ENCODE peak calls at places on chromosomes 16 and 17, in four cellular contexts. One of them, this sample, is unnamed.
A peak's percentile ranks its signal among the peaks of the same experiment; 100 is the strongest.

GRCh38 chr17:15321556-15322250 is 19.7 kb downstream of the TEKT3 start:
- DNase-seq in H1: no peak
- DNase-seq in neuronal stem cell: no peak
- DNase-seq in IMR-90: peak; percentile 79
- DNase-seq in this sample: no peak

GRCh38 chr16:67404740-67405226 is 11.5 kb upstream of the TPPP3 start:
- DNase-seq in neuronal stem cell: no peak
- DNase-seq in IMR-90: no peak
- DNase-seq in H1: no peak
- DNase-seq in this sample: no peak

GRCh38 chr16:17380613-17381012 is 90.1 kb downstream of the XYLT1 start:
- DNase-seq in H1: no peak
- DNase-seq in neuronal stem cell: no peak
- DNase-seq in IMR-90: peak; percentile 49
- DNase-seq in this sample: no peak

GRCh38 chr17:1074886-1075665 is 78.1 kb downstream of the TIMM22 start:
- DNase-seq in neuronal stem cell: no peak
- DNase-seq in H1: no peak
- DNase-seq in IMR-90: no peak
- DNase-seq in this sample: no peak

GRCh38 chr17:43823350-43824084 is 9.4 kb downstream of the MPP3 start:
- DNase-seq in IMR-90: no peak
- DNase-seq in H1: no peak
- DNase-seq in neuronal stem cell: no peak
- DNase-seq in this sample: no peak

GRCh38 chr17:17565471-17566365 is 25.8 kb downstream of the PEMT start:
- DNase-seq in neuronal stem cell: no peak
- DNase-seq in IMR-90: no peak
- DNase-seq in H1: no peak
- DNase-seq in this sample: no peak

GRCh38 chr16:77938913-77939312 is 83.4 kb upstream of the CLEC3A start:
- DNase-seq in neuronal stem cell: no peak
- DNase-seq in IMR-90: no peak
- DNase-seq in H1: no peak
- DNase-seq in this sample: no peak

GRCh38 chr17:59378621-59379194 is 47.3 kb downstream of the YPEL2 start:
- DNase-seq in IMR-90: peak; percentile 82
- DNase-seq in H1: no peak
- DNase-seq in neuronal stem cell: no peak
- DNase-seq in this sample: no peak

GRCh38 chr16:50448981-50449380 is 80.2 kb upstream of the BRD7 start:
- DNase-seq in neuronal stem cell: no peak
- DNase-seq in H1: no peak
- DNase-seq in IMR-90: no peak
- DNase-seq in this sample: no peak
- H2BK5ac ChIP-seq in neuronal stem cell: no peak overlapping the region
- H2BK5ac ChIP-seq in H1: peak overlapping the region; percentile 17
- H2BK5ac ChIP-seq in IMR-90: no peak overlapping the region
- H2BK5ac ChIP-seq in this sample: no peak overlapping the region

GRCh38 chr16:15811778-15812750 is 44.8 kb downstream of the MYH11 start:
- DNase-seq in neuronal stem cell: peak; percentile 39
- DNase-seq in H1: no peak
- DNase-seq in IMR-90: peak; percentile 86
- DNase-seq in this sample: no peak
- H3K4me1 ChIP-seq in neuronal stem cell: peaks cover 14% of the 10 kb centered on the region
- H3K4me1 ChIP-seq in H1: peaks cover 6% of the 10 kb centered on the region
- H3K4me1 ChIP-seq in IMR-90: peaks cover 16% of the 10 kb centered on the region
- H3K4me1 ChIP-seq in this sample: no peaks in the 10 kb centered on the region

GRCh38 chr16:88926374-88926990 is 50.5 kb downstream of the CBFA2T3 start:
- DNase-seq in IMR-90: no peak
- DNase-seq in H1: no peak
- DNase-seq in neuronal stem cell: no peak
- DNase-seq in this sample: no peak

GRCh38 chr16:88923450-88923849 is 53.6 kb downstream of the CBFA2T3 start:
- DNase-seq in neuronal stem cell: no peak
- DNase-seq in H1: no peak
- DNase-seq in IMR-90: no peak
- DNase-seq in this sample: no peak

GRCh38 chr16:88923926-88924833 is 52.8 kb downstream of the CBFA2T3 start:
- DNase-seq in neuronal stem cell: no peak
- DNase-seq in H1: no peak
- DNase-seq in IMR-90: no peak
- DNase-seq in this sample: peak; percentile 72

GRCh38 chr16:88925540-88925887 is 51.5 kb downstream of the CBFA2T3 start:
- DNase-seq in neuronal stem cell: no peak
- DNase-seq in IMR-90: no peak
- DNase-seq in H1: no peak
- DNase-seq in this sample: no peak

GRCh38 chr16:88924834-88925539 is 52.0 kb downstream of the CBFA2T3 start:
- DNase-seq in neuronal stem cell: no peak
- DNase-seq in H1: no peak
- DNase-seq in IMR-90: peak; percentile 73
- DNase-seq in this sample: peak; percentile 79
- H2BK5ac ChIP-seq in neuronal stem cell: peak overlapping the region; percentile 35
- H2BK5ac ChIP-seq in H1: peak overlapping the region; percentile 81
- H2BK5ac ChIP-seq in IMR-90: no peak overlapping the region
- H2BK5ac ChIP-seq in this sample: no peak overlapping the region

GRCh38 chr17:40484973-40485530 is 16.4 kb downstream of the TNS4 start:
- DNase-seq in H1: no peak
- DNase-seq in IMR-90: no peak
- DNase-seq in neuronal stem cell: no peak
- DNase-seq in this sample: no peak

GRCh38 chr17:40487371-40488020 is 13.9 kb downstream of the TNS4 start:
- DNase-seq in neuronal stem cell: no peak
- DNase-seq in H1: no peak
- DNase-seq in IMR-90: no peak
- DNase-seq in this sample: no peak

GRCh38 chr17:40486513-40487370 is 14.7 kb downstream of the TNS4 start:
- DNase-seq in H1: no peak
- DNase-seq in IMR-90: peak; percentile 87
- DNase-seq in neuronal stem cell: no peak
- DNase-seq in this sample: no peak

GRCh38 chr17:40484285-40484972 is 17.0 kb downstream of the TNS4 start:
- DNase-seq in IMR-90: no peak
- DNase-seq in H1: no peak
- DNase-seq in neuronal stem cell: no peak
- DNase-seq in this sample: no peak

GRCh38 chr17:40485851-40486512 is 15.4 kb downstream of the TNS4 start:
- DNase-seq in IMR-90: peak; percentile 100
- DNase-seq in neuronal stem cell: no peak
- DNase-seq in H1: no peak
- DNase-seq in this sample: no peak
- H3K4me1 ChIP-seq in IMR-90: peaks cover 47% of the 10 kb centered on the region
- H3K4me1 ChIP-seq in neuronal stem cell: peaks cover 21% of the 10 kb centered on the region
- H3K4me1 ChIP-seq in H1: peaks cover 24% of the 10 kb centered on the region
- H3K4me1 ChIP-seq in this sample: peaks cover 8% of the 10 kb centered on the region

GRCh38 chr16:70380205-70380918 is 33.7 kb downstream of the DDX19A start:
- DNase-seq in H1: peak; percentile 79
- DNase-seq in neuronal stem cell: peak; percentile 47
- DNase-seq in IMR-90: peak; percentile 82
- DNase-seq in this sample: peak; percentile 66
- H2BK5ac ChIP-seq in H1: peak overlapping the region; percentile 89
- H2BK5ac ChIP-seq in neuronal stem cell: peak overlapping the region; percentile 87
- H2BK5ac ChIP-seq in IMR-90: peak overlapping the region; percentile 81
- H2BK5ac ChIP-seq in this sample: no peak overlapping the region

This sample was measured in H9.